ENCODE peak calls at places on chromosomes 6 and 20, in seven cellular contexts. One of them, this sample, is unnamed.

GRCh38 chr6:151747890-151748289 is 59.6 kb upstream of the ESR1 start:
- DNase-seq in H1: no peak
- DNase-seq in mucosa of descending colon: no peak
- DNase-seq in stimulated activated CD8-positive, alpha-beta memory T cell treated with anti-CD3 and anti-CD28 coated beads, Interleukin-2, amount 100 ng/mL, for 48 hours: no peak
- DNase-seq in GM04504: no peak
- DNase-seq in T-helper 1 cell: no peak
- DNase-seq in stimulated activated CD4-positive, alpha-beta T cell treated with anti-CD3 and anti-CD28 coated beads, Interleukin-12 subunit alpha, Interleukin-12 subunit beta, amount 100 ng/mL, for 4 hours: no peak
- DNase-seq in this sample: no peak

GRCh38 chr6:47579040-47579439 is 101.5 kb downstream of the CD2AP start:
- DNase-seq in H1: no peak
- DNase-seq in mucosa of descending colon: no peak
- DNase-seq in stimulated activated CD8-positive, alpha-beta memory T cell treated with anti-CD3 and anti-CD28 coated beads, Interleukin-2, amount 100 ng/mL, for 48 hours: no peak
- DNase-seq in GM04504: no peak
- DNase-seq in T-helper 1 cell: no peak
- DNase-seq in stimulated activated CD4-positive, alpha-beta T cell treated with anti-CD3 and anti-CD28 coated beads, Interleukin-12 subunit alpha, Interleukin-12 subunit beta, amount 100 ng/mL, for 4 hours: no peak
- DNase-seq in this sample: no peak

GRCh38 chr6:120005292-120005976 is 655.9 kb upstream of the MAN1A1 start:
- DNase-seq in H1: no peak
- DNase-seq in mucosa of descending colon: no peak
- DNase-seq in stimulated activated CD8-positive, alpha-beta memory T cell treated with anti-CD3 and anti-CD28 coated beads, Interleukin-2, amount 100 ng/mL, for 48 hours: no peak
- DNase-seq in GM04504: no peak
- DNase-seq in T-helper 1 cell: no peak
- DNase-seq in stimulated activated CD4-positive, alpha-beta T cell treated with anti-CD3 and anti-CD28 coated beads, Interleukin-12 subunit alpha, Interleukin-12 subunit beta, amount 100 ng/mL, for 4 hours: no peak
- DNase-seq in this sample: no peak

GRCh38 chr20:52410746-52411317 is 219.3 kb upstream of the ZFP64 start:
- DNase-seq in H1: no peak
- DNase-seq in mucosa of descending colon: no peak
- DNase-seq in stimulated activated CD8-positive, alpha-beta memory T cell treated with anti-CD3 and anti-CD28 coated beads, Interleukin-2, amount 100 ng/mL, for 48 hours: no peak
- DNase-seq in GM04504: no peak
- DNase-seq in T-helper 1 cell: no peak
- DNase-seq in stimulated activated CD4-positive, alpha-beta T cell treated with anti-CD3 and anti-CD28 coated beads, Interleukin-12 subunit alpha, Interleukin-12 subunit beta, amount 100 ng/mL, for 4 hours: no peak
- DNase-seq in this sample: no peak

GRCh38 chr6:106370639-106371038 is 10.1 kb downstream of the CRYBG1 start:
- DNase-seq in H1: no peak
- DNase-seq in mucosa of descending colon: no peak
- DNase-seq in stimulated activated CD8-positive, alpha-beta memory T cell treated with anti-CD3 and anti-CD28 coated beads, Interleukin-2, amount 100 ng/mL, for 48 hours: no peak
- DNase-seq in GM04504: no peak
- DNase-seq in T-helper 1 cell: no peak
- DNase-seq in stimulated activated CD4-positive, alpha-beta T cell treated with anti-CD3 and anti-CD28 coated beads, Interleukin-12 subunit alpha, Interleukin-12 subunit beta, amount 100 ng/mL, for 4 hours: no peak
- DNase-seq in this sample: no peak

GRCh38 chr20:50320910-50321796 is 130.5 kb downstream of the CEBPB start:
- DNase-seq in H1: peak; percentile 90
- DNase-seq in mucosa of descending colon: peak; percentile 75
- DNase-seq in stimulated activated CD8-positive, alpha-beta memory T cell treated with anti-CD3 and anti-CD28 coated beads, Interleukin-2, amount 100 ng/mL, for 48 hours: peak; percentile 53
- DNase-seq in GM04504: peak; percentile 83
- DNase-seq in T-helper 1 cell: no peak
- DNase-seq in stimulated activated CD4-positive, alpha-beta T cell treated with anti-CD3 and anti-CD28 coated beads, Interleukin-12 subunit alpha, Interleukin-12 subunit beta, amount 100 ng/mL, for 4 hours: no peak
- DNase-seq in this sample: peak; percentile 19

GRCh38 chr20:9514461-9515210 is at the start of gene LAMP5:
- DNase-seq in H1: peak; percentile 80
- DNase-seq in mucosa of descending colon: peak; percentile 14
- DNase-seq in stimulated activated CD8-positive, alpha-beta memory T cell treated with anti-CD3 and anti-CD28 coated beads, Interleukin-2, amount 100 ng/mL, for 48 hours: no peak
- DNase-seq in GM04504: no peak
- DNase-seq in T-helper 1 cell: no peak
- DNase-seq in stimulated activated CD4-positive, alpha-beta T cell treated with anti-CD3 and anti-CD28 coated beads, Interleukin-12 subunit alpha, Interleukin-12 subunit beta, amount 100 ng/mL, for 4 hours: no peak
- DNase-seq in this sample: peak; percentile 55

GRCh38 chr6:149694926-149695325 is 23.0 kb downstream of the LATS1 start:
- DNase-seq in H1: no peak
- DNase-seq in mucosa of descending colon: no peak
- DNase-seq in stimulated activated CD8-positive, alpha-beta memory T cell treated with anti-CD3 and anti-CD28 coated beads, Interleukin-2, amount 100 ng/mL, for 48 hours: no peak
- DNase-seq in GM04504: no peak
- DNase-seq in T-helper 1 cell: no peak
- DNase-seq in stimulated activated CD4-positive, alpha-beta T cell treated with anti-CD3 and anti-CD28 coated beads, Interleukin-12 subunit alpha, Interleukin-12 subunit beta, amount 100 ng/mL, for 4 hours: no peak
- DNase-seq in this sample: no peak

GRCh38 chr6:30707281-30707850 is 9.7 kb downstream of the MDC1 start:
- DNase-seq in H1: no peak
- DNase-seq in mucosa of descending colon: peak; percentile 50
- DNase-seq in stimulated activated CD8-positive, alpha-beta memory T cell treated with anti-CD3 and anti-CD28 coated beads, Interleukin-2, amount 100 ng/mL, for 48 hours: no peak
- DNase-seq in GM04504: no peak
- DNase-seq in T-helper 1 cell: no peak
- DNase-seq in stimulated activated CD4-positive, alpha-beta T cell treated with anti-CD3 and anti-CD28 coated beads, Interleukin-12 subunit alpha, Interleukin-12 subunit beta, amount 100 ng/mL, for 4 hours: no peak
- DNase-seq in this sample: no peak

GRCh38 chr6:36340671-36341454 is 4.2 kb upstream of the BNIP5 start:
- DNase-seq in H1: peak; percentile 87
- DNase-seq in mucosa of descending colon: peak; percentile 95
- DNase-seq in stimulated activated CD8-positive, alpha-beta memory T cell treated with anti-CD3 and anti-CD28 coated beads, Interleukin-2, amount 100 ng/mL, for 48 hours: peak; percentile 55
- DNase-seq in GM04504: no peak
- DNase-seq in T-helper 1 cell: peak; percentile 55
- DNase-seq in stimulated activated CD4-positive, alpha-beta T cell treated with anti-CD3 and anti-CD28 coated beads, Interleukin-12 subunit alpha, Interleukin-12 subunit beta, amount 100 ng/mL, for 4 hours: peak; percentile 72
- DNase-seq in this sample: peak; percentile 87

GRCh38 chr6:114058435-114058834 is 87.5 kb upstream of the HDAC2 start:
- DNase-seq in H1: no peak
- DNase-seq in mucosa of descending colon: no peak
- DNase-seq in stimulated activated CD8-positive, alpha-beta memory T cell treated with anti-CD3 and anti-CD28 coated beads, Interleukin-2, amount 100 ng/mL, for 48 hours: no peak
- DNase-seq in GM04504: no peak
- DNase-seq in T-helper 1 cell: no peak
- DNase-seq in stimulated activated CD4-positive, alpha-beta T cell treated with anti-CD3 and anti-CD28 coated beads, Interleukin-12 subunit alpha, Interleukin-12 subunit beta, amount 100 ng/mL, for 4 hours: no peak
- DNase-seq in this sample: no peak

GRCh38 chr20:47940101-47940813 is 155.0 kb upstream of the SULF2 start:
- DNase-seq in H1: no peak
- DNase-seq in mucosa of descending colon: no peak
- DNase-seq in stimulated activated CD8-positive, alpha-beta memory T cell treated with anti-CD3 and anti-CD28 coated beads, Interleukin-2, amount 100 ng/mL, for 48 hours: no peak
- DNase-seq in GM04504: no peak
- DNase-seq in T-helper 1 cell: no peak
- DNase-seq in stimulated activated CD4-positive, alpha-beta T cell treated with anti-CD3 and anti-CD28 coated beads, Interleukin-12 subunit alpha, Interleukin-12 subunit beta, amount 100 ng/mL, for 4 hours: no peak
- DNase-seq in this sample: no peak

GRCh38 chr6:75278474-75279077 is 6.0 kb downstream of the TMEM30A start:
- DNase-seq in H1: no peak
- DNase-seq in mucosa of descending colon: no peak
- DNase-seq in stimulated activated CD8-positive, alpha-beta memory T cell treated with anti-CD3 and anti-CD28 coated beads, Interleukin-2, amount 100 ng/mL, for 48 hours: no peak
- DNase-seq in GM04504: no peak
- DNase-seq in T-helper 1 cell: no peak
- DNase-seq in stimulated activated CD4-positive, alpha-beta T cell treated with anti-CD3 and anti-CD28 coated beads, Interleukin-12 subunit alpha, Interleukin-12 subunit beta, amount 100 ng/mL, for 4 hours: no peak
- DNase-seq in this sample: no peak

GRCh38 chr20:58306421-58307261 is 2.9 kb upstream of the RAB22A start:
- DNase-seq in H1: no peak
- DNase-seq in mucosa of descending colon: peak; percentile 53
- DNase-seq in stimulated activated CD8-positive, alpha-beta memory T cell treated with anti-CD3 and anti-CD28 coated beads, Interleukin-2, amount 100 ng/mL, for 48 hours: peak; percentile 33
- DNase-seq in GM04504: no peak
- DNase-seq in T-helper 1 cell: peak; percentile 91
- DNase-seq in stimulated activated CD4-positive, alpha-beta T cell treated with anti-CD3 and anti-CD28 coated beads, Interleukin-12 subunit alpha, Interleukin-12 subunit beta, amount 100 ng/mL, for 4 hours: peak; percentile 43
- DNase-seq in this sample: no peak

GRCh38 chr6:13708679-13709261 is 2.9 kb downstream of the RANBP9 start:
- DNase-seq in H1: no peak
- DNase-seq in mucosa of descending colon: peak; percentile 30
- DNase-seq in stimulated activated CD8-positive, alpha-beta memory T cell treated with anti-CD3 and anti-CD28 coated beads, Interleukin-2, amount 100 ng/mL, for 48 hours: no peak
- DNase-seq in GM04504: no peak
- DNase-seq in T-helper 1 cell: no peak
- DNase-seq in stimulated activated CD4-positive, alpha-beta T cell treated with anti-CD3 and anti-CD28 coated beads, Interleukin-12 subunit alpha, Interleukin-12 subunit beta, amount 100 ng/mL, for 4 hours: no peak
- DNase-seq in this sample: no peak

GRCh38 chr6:5968817-5969726 is 37.7 kb downstream of the NRN1 start:
- DNase-seq in H1: no peak
- DNase-seq in mucosa of descending colon: peak; percentile 5
- DNase-seq in stimulated activated CD8-positive, alpha-beta memory T cell treated with anti-CD3 and anti-CD28 coated beads, Interleukin-2, amount 100 ng/mL, for 48 hours: no peak
- DNase-seq in GM04504: no peak
- DNase-seq in T-helper 1 cell: no peak
- DNase-seq in stimulated activated CD4-positive, alpha-beta T cell treated with anti-CD3 and anti-CD28 coated beads, Interleukin-12 subunit alpha, Interleukin-12 subunit beta, amount 100 ng/mL, for 4 hours: no peak
- DNase-seq in this sample: no peak

GRCh38 chr20:16351415-16351814 is 221.8 kb downstream of the KIF16B start:
- DNase-seq in H1: no peak
- DNase-seq in mucosa of descending colon: no peak
- DNase-seq in stimulated activated CD8-positive, alpha-beta memory T cell treated with anti-CD3 and anti-CD28 coated beads, Interleukin-2, amount 100 ng/mL, for 48 hours: no peak
- DNase-seq in GM04504: no peak
- DNase-seq in T-helper 1 cell: no peak
- DNase-seq in stimulated activated CD4-positive, alpha-beta T cell treated with anti-CD3 and anti-CD28 coated beads, Interleukin-12 subunit alpha, Interleukin-12 subunit beta, amount 100 ng/mL, for 4 hours: no peak
- DNase-seq in this sample: no peak

GRCh38 chr6:136528477-136528876 is 21.7 kb downstream of the MAP7 start:
- DNase-seq in H1: no peak
- DNase-seq in mucosa of descending colon: no peak
- DNase-seq in stimulated activated CD8-positive, alpha-beta memory T cell treated with anti-CD3 and anti-CD28 coated beads, Interleukin-2, amount 100 ng/mL, for 48 hours: no peak
- DNase-seq in GM04504: no peak
- DNase-seq in T-helper 1 cell: no peak
- DNase-seq in stimulated activated CD4-positive, alpha-beta T cell treated with anti-CD3 and anti-CD28 coated beads, Interleukin-12 subunit alpha, Interleukin-12 subunit beta, amount 100 ng/mL, for 4 hours: no peak
- DNase-seq in this sample: no peak

GRCh38 chr20:17936791-17937687 is 31.6 kb downstream of the SNX5 start:
- DNase-seq in H1: no peak
- DNase-seq in mucosa of descending colon: peak; percentile 71
- DNase-seq in stimulated activated CD8-positive, alpha-beta memory T cell treated with anti-CD3 and anti-CD28 coated beads, Interleukin-2, amount 100 ng/mL, for 48 hours: no peak
- DNase-seq in GM04504: no peak
- DNase-seq in T-helper 1 cell: no peak
- DNase-seq in stimulated activated CD4-positive, alpha-beta T cell treated with anti-CD3 and anti-CD28 coated beads, Interleukin-12 subunit alpha, Interleukin-12 subunit beta, amount 100 ng/mL, for 4 hours: no peak
- DNase-seq in this sample: no peak

GRCh38 chr20:49712118-49712517 is 1.6 kb downstream of the B4GALT5 start:
- DNase-seq in H1: no peak
- DNase-seq in mucosa of descending colon: no peak
- DNase-seq in stimulated activated CD8-positive, alpha-beta memory T cell treated with anti-CD3 and anti-CD28 coated beads, Interleukin-2, amount 100 ng/mL, for 48 hours: no peak
- DNase-seq in GM04504: no peak
- DNase-seq in T-helper 1 cell: no peak
- DNase-seq in stimulated activated CD4-positive, alpha-beta T cell treated with anti-CD3 and anti-CD28 coated beads, Interleukin-12 subunit alpha, Interleukin-12 subunit beta, amount 100 ng/mL, for 4 hours: no peak
- DNase-seq in this sample: no peak

GRCh38 chr20:8394308-8394945 is 262.4 kb downstream of the PLCB1 start:
- DNase-seq in H1: no peak
- DNase-seq in mucosa of descending colon: no peak
- DNase-seq in stimulated activated CD8-positive, alpha-beta memory T cell treated with anti-CD3 and anti-CD28 coated beads, Interleukin-2, amount 100 ng/mL, for 48 hours: no peak
- DNase-seq in GM04504: peak; percentile 45
- DNase-seq in T-helper 1 cell: peak; percentile 15
- DNase-seq in stimulated activated CD4-positive, alpha-beta T cell treated with anti-CD3 and anti-CD28 coated beads, Interleukin-12 subunit alpha, Interleukin-12 subunit beta, amount 100 ng/mL, for 4 hours: no peak
- DNase-seq in this sample: no peak

GRCh38 chr6:104896914-104897313 is 37.2 kb upstream of the HACE1 start:
- DNase-seq in H1: no peak
- DNase-seq in mucosa of descending colon: no peak
- DNase-seq in stimulated activated CD8-positive, alpha-beta memory T cell treated with anti-CD3 and anti-CD28 coated beads, Interleukin-2, amount 100 ng/mL, for 48 hours: no peak
- DNase-seq in GM04504: no peak
- DNase-seq in T-helper 1 cell: no peak
- DNase-seq in stimulated activated CD4-positive, alpha-beta T cell treated with anti-CD3 and anti-CD28 coated beads, Interleukin-12 subunit alpha, Interleukin-12 subunit beta, amount 100 ng/mL, for 4 hours: no peak
- DNase-seq in this sample: no peak

GRCh38 chr6:110662468-110663211 is 152.6 kb downstream of the CDK19 start:
- DNase-seq in H1: no peak
- DNase-seq in mucosa of descending colon: no peak
- DNase-seq in stimulated activated CD8-positive, alpha-beta memory T cell treated with anti-CD3 and anti-CD28 coated beads, Interleukin-2, amount 100 ng/mL, for 48 hours: no peak
- DNase-seq in GM04504: no peak
- DNase-seq in T-helper 1 cell: no peak
- DNase-seq in stimulated activated CD4-positive, alpha-beta T cell treated with anti-CD3 and anti-CD28 coated beads, Interleukin-12 subunit alpha, Interleukin-12 subunit beta, amount 100 ng/mL, for 4 hours: no peak
- DNase-seq in this sample: no peak

GRCh38 chr6:75796723-75797122 is 47.7 kb downstream of the MYO6 start:
- DNase-seq in H1: no peak
- DNase-seq in mucosa of descending colon: no peak
- DNase-seq in stimulated activated CD8-positive, alpha-beta memory T cell treated with anti-CD3 and anti-CD28 coated beads, Interleukin-2, amount 100 ng/mL, for 48 hours: no peak
- DNase-seq in GM04504: no peak
- DNase-seq in T-helper 1 cell: no peak
- DNase-seq in stimulated activated CD4-positive, alpha-beta T cell treated with anti-CD3 and anti-CD28 coated beads, Interleukin-12 subunit alpha, Interleukin-12 subunit beta, amount 100 ng/mL, for 4 hours: no peak
- DNase-seq in this sample: no peak

GRCh38 chr20:13221673-13222318 is 722 bp downstream of the ISM1 start:
- DNase-seq in H1: peak; percentile 82
- DNase-seq in mucosa of descending colon: peak; percentile 62
- DNase-seq in stimulated activated CD8-positive, alpha-beta memory T cell treated with anti-CD3 and anti-CD28 coated beads, Interleukin-2, amount 100 ng/mL, for 48 hours: peak; percentile 52
- DNase-seq in GM04504: peak; percentile 17
- DNase-seq in T-helper 1 cell: peak; percentile 49
- DNase-seq in stimulated activated CD4-positive, alpha-beta T cell treated with anti-CD3 and anti-CD28 coated beads, Interleukin-12 subunit alpha, Interleukin-12 subunit beta, amount 100 ng/mL, for 4 hours: peak; percentile 65
- DNase-seq in this sample: peak; percentile 52

GRCh38 chr20:62030834-62031434 is 34.7 kb downstream of the TAF4 start:
- DNase-seq in H1: no peak
- DNase-seq in mucosa of descending colon: no peak
- DNase-seq in stimulated activated CD8-positive, alpha-beta memory T cell treated with anti-CD3 and anti-CD28 coated beads, Interleukin-2, amount 100 ng/mL, for 48 hours: no peak
- DNase-seq in GM04504: no peak
- DNase-seq in T-helper 1 cell: peak; percentile 43
- DNase-seq in stimulated activated CD4-positive, alpha-beta T cell treated with anti-CD3 and anti-CD28 coated beads, Interleukin-12 subunit alpha, Interleukin-12 subunit beta, amount 100 ng/mL, for 4 hours: peak; percentile 8
- DNase-seq in this sample: no peak

GRCh38 chr6:146546440-146546839 is 2.8 kb downstream of the RAB32 start:
- DNase-seq in H1: no peak
- DNase-seq in mucosa of descending colon: no peak
- DNase-seq in stimulated activated CD8-positive, alpha-beta memory T cell treated with anti-CD3 and anti-CD28 coated beads, Interleukin-2, amount 100 ng/mL, for 48 hours: no peak
- DNase-seq in GM04504: peak; percentile 76
- DNase-seq in T-helper 1 cell: no peak
- DNase-seq in stimulated activated CD4-positive, alpha-beta T cell treated with anti-CD3 and anti-CD28 coated beads, Interleukin-12 subunit alpha, Interleukin-12 subunit beta, amount 100 ng/mL, for 4 hours: no peak
- DNase-seq in this sample: no peak

GRCh38 chr6:43744931-43745727 is 24.9 kb upstream of the VEGFA start:
- DNase-seq in H1: peak; percentile 45
- DNase-seq in mucosa of descending colon: no peak
- DNase-seq in stimulated activated CD8-positive, alpha-beta memory T cell treated with anti-CD3 and anti-CD28 coated beads, Interleukin-2, amount 100 ng/mL, for 48 hours: no peak
- DNase-seq in GM04504: no peak
- DNase-seq in T-helper 1 cell: no peak
- DNase-seq in stimulated activated CD4-positive, alpha-beta T cell treated with anti-CD3 and anti-CD28 coated beads, Interleukin-12 subunit alpha, Interleukin-12 subunit beta, amount 100 ng/mL, for 4 hours: no peak
- DNase-seq in this sample: no peak

GRCh38 chr6:116215414-116215813 is 38.5 kb downstream of the TSPYL4 start:
- DNase-seq in H1: no peak
- DNase-seq in mucosa of descending colon: no peak
- DNase-seq in stimulated activated CD8-positive, alpha-beta memory T cell treated with anti-CD3 and anti-CD28 coated beads, Interleukin-2, amount 100 ng/mL, for 48 hours: no peak
- DNase-seq in GM04504: no peak
- DNase-seq in T-helper 1 cell: no peak
- DNase-seq in stimulated activated CD4-positive, alpha-beta T cell treated with anti-CD3 and anti-CD28 coated beads, Interleukin-12 subunit alpha, Interleukin-12 subunit beta, amount 100 ng/mL, for 4 hours: no peak
- DNase-seq in this sample: no peak

This sample was measured in neural crest cell.